ENCODE peak calls at places on chromosomes 3 and 15, in six cellular contexts. X is RWPE2; N is right cardiac atrium; L is transverse colon; U is CD4-positive, alpha-beta memory T cell; T is left ventricle myocardium inferior. C is an unnamed sample. For H3K27me3 and H3K9me3, the result is how much of the 10 kb centered on the place peaks cover.

GRCh38 chr3:129018751-129019150 is 17.6 kb downstream of the EFCC1 start:
- DNase-seq in N (no peak), U (no peak), T (no peak), L (no peak), X (no peak), C (no peak)

GRCh38 chr15:66894363-66894762 is 171.0 kb upstream of the SMAD3 start:
- DNase-seq in U (no peak), N (no peak), L (no peak), T (no peak), X (no peak), C (no peak)

GRCh38 chr15:53918180-53919079 is 59.8 kb upstream of the UNC13C start:
- DNase-seq in N (no peak), T (no peak), X (no peak), U (no peak), L (no peak), C (no peak)

GRCh38 chr15:74041311-74041756 is 41.0 kb downstream of the GOLGA6A start:
- DNase-seq in X (no peak), T (no peak), N (no peak), L (no peak), U (no peak), C (no peak)

GRCh38 chr15:58346361-58346760 is 85.4 kb upstream of the LIPC start:
- DNase-seq in L (no peak), X (no peak), U (no peak), T (no peak), N (no peak), C (no peak)

GRCh38 chr3:13023251-13024055 is 49.8 kb downstream of the IQSEC1 start:
- DNase-seq in U (no peak), N (no peak), X (no peak), L (no peak), T (peak), C (no peak)

GRCh38 chr15:92082217-92082843 is 228.8 kb downstream of the SLCO3A1 start:
- DNase-seq in L (peak), N (peak), T (peak), U (no peak), X (no peak), C (no peak)

GRCh38 chr15:78103406-78104118 is 11.2 kb downstream of the SH2D7 start:
- DNase-seq in X (peak), T (peak), L (peak), N (no peak), U (peak), C (no peak)

GRCh38 chr3:73601031-73601430 is 23.7 kb downstream of the PDZRN3 start:
- DNase-seq in L (no peak), T (no peak), N (no peak), U (no peak), X (no peak), C (no peak)

GRCh38 chr15:88032787-88033186 is 223.8 kb downstream of the NTRK3 start:
- DNase-seq in L (no peak), N (no peak), T (no peak), U (no peak), X (no peak), C (no peak)

GRCh38 chr3:196965112-196965803 is 3.4 kb downstream of the PIGZ start:
- DNase-seq in X (no peak), L (no peak), N (no peak), T (no peak), U (no peak), C (no peak)

GRCh38 chr3:196965804-196966173 is 2.8 kb downstream of the PIGZ start:
- DNase-seq in T (no peak), U (no peak), N (no peak), L (no peak), X (no peak), C (no peak)

GRCh38 chr3:196963309-196963953 is 5.2 kb downstream of the PIGZ start:
- DNase-seq in U (no peak), L (no peak), X (no peak), T (no peak), N (no peak), C (no peak)

GRCh38 chr3:196962930-196963259 is 5.7 kb downstream of the PIGZ start:
- DNase-seq in N (no peak), X (no peak), L (no peak), T (no peak), U (no peak), C (no peak)

GRCh38 chr3:196962108-196962929 is 6.3 kb downstream of the PIGZ start:
- DNase-seq in U (no peak), X (no peak), T (no peak), L (no peak), N (no peak), C (no peak)
- H3K27me3 ChIP-seq in U (under half), X (under half), T (under half), L (under half), N (under half), C (under half)

GRCh38 chr15:27899583-27900295 is 199.4 kb downstream of the OCA2 start:
- DNase-seq in T (no peak), N (no peak), L (no peak), X (no peak), U (no peak), C (no peak)
- H3K9me3 ChIP-seq in T (under half), N (under half), L (under half), X (under half), U (under half), C (under half)

GRCh38 chr3:28933337-28933736 is 347.5 kb upstream of the RBMS3 start:
- DNase-seq in N (no peak), L (no peak), X (no peak), U (no peak), T (no peak), C (no peak)
- H3K27me3 ChIP-seq in N (under half), L (under half), X (under half), U (under half), T (under half), C (under half)

GRCh38 chr3:62373215-62373614 is at the start of gene FEZF2:
- DNase-seq in X (no peak), L (no peak), U (no peak), N (no peak), T (no peak), C (no peak)

GRCh38 chr3:62370112-62371031 is 3.0 kb downstream of the FEZF2 start:
- DNase-seq in U (no peak), N (no peak), L (no peak), T (no peak), X (no peak), C (no peak)

GRCh38 chr3:62372621-62373041 is 719 bp downstream of the FEZF2 start:
- DNase-seq in U (no peak), X (no peak), N (no peak), L (no peak), T (no peak), C (no peak)

GRCh38 chr3:62371032-62371734 is 2.2 kb downstream of the FEZF2 start:
- DNase-seq in L (no peak), N (no peak), U (no peak), T (no peak), X (no peak), C (no peak)

DNA sequence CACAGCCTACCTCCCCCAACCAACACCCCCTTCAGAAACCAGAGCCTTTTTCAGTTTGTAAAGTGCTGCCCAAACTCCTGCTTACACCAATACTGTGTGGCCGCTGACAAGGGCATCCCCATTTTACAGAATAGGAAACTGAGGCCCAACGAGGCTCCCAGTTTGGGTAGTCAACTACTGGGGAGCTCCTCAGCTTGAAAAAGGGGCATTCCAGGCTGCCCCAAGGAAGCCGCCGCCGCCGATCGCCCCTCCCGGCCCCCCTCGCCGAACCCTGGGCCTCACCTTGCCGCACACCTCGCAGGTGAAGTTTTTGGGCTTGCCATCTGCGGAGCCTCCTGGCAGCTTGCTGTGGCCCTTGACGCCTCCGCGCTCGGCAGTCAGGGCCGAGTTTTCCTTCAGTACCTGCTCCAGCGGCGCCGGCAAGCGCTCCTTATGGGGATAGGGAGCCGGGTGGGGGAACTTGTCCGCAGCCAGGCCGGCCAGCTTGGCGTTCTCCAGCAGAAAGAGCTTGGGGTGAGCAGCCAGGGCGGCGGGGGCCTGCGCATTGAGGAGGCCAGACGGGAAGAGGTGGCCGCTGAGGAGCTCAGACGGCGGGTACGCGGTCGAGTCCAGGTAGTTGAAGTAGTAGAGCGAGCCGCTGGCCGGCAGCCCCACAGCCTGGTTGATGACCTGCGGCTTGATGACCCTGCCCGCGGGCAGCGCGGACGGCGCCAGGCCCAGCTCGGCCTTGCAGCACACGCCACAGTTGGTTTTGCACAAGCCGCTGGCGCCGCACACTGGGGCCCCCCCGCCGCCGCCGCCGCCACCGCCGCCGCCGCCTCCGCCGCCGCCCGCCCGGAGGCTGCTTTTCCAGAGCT is 1.4 kb downstream of the FEZF2 start:
- DNase-seq in N (no peak), L (no peak), T (no peak), U (no peak), X (no peak), C (no peak)
- H3K9me3 ChIP-seq in N (under half), L (under half), T (under half), U (under half), X (under half), C (under half)

DNA sequence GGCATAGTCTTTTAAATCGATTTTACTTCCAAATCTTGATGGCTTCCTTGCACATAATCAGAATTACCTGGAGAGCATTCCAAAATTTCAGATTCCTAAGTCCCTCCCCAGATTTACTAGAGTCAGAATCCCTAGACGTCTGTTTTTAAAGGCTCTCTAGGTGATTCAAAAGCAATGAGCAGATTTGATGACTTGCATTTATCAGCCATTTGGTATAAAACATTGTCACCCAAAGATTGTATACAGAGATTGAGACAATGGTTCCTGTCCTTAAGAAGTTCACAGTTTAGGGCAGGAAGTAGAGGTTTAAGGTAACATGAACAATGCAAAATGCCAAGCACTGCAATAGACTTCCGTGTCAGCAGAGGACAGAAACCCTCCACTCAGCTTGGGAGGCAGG is 2.6 kb upstream of the PYGO1 start:
- DNase-seq in U (no peak), X (no peak), T (no peak), N (no peak), L (no peak), C (no peak)
- H3K27me3 ChIP-seq in U (under half), X (under half), T (under half), N (under half), L (under half), C (under half)

GRCh38 chr15:34158355-34158754 is 51.5 kb downstream of the KATNBL1 start:
- DNase-seq in L (no peak), X (no peak), N (no peak), U (no peak), T (no peak), C (no peak)
- H3K9me3 ChIP-seq in L (under half), X (under half), N (under half), U (under half), T (under half), C (under half)

C was measured in effector memory CD4-positive, alpha-beta T cell.